ENCODE peak calls at places on chromosomes 6 and 20, in five cellular contexts. I, C, L, N and D are unnamed samples.

GRCh38 chr6:169738204-169738971 is 13.0 kb downstream of the DYNLT2 start:
- DNase-seq in I (no peak), C (no peak), L (no peak), N (no peak), D (peak; percentile 36)

GRCh38 chr6:115796829-115797228 is 263.9 kb downstream of the FRK start:
- DNase-seq in I (no peak), C (no peak), L (no peak), N (no peak), D (no peak)

GRCh38 chr20:3927486-3928291 is 38.5 kb downstream of the PANK2 start:
- DNase-seq in I (no peak), C (peak; percentile 79), L (peak; percentile 60), N (no peak), D (no peak)

GRCh38 chr6:46949662-46950280 is 28.0 kb upstream of the ADGRF5 start:
- DNase-seq in I (peak; percentile 82), C (no peak), L (peak; percentile 78), N (peak; percentile 17), D (peak; percentile 43)

GRCh38 chr6:39191236-39191930 is 37.9 kb downstream of the KCNK5 start:
- DNase-seq in I (no peak), C (no peak), L (no peak), N (no peak), D (no peak)

GRCh38 chr20:22770240-22770800 is 185.9 kb upstream of the FOXA2 start:
- DNase-seq in I (no peak), C (no peak), L (no peak), N (no peak), D (no peak)

GRCh38 chr6:157535354-157536217 is 154.6 kb downstream of the ZDHHC14 start:
- DNase-seq in I (no peak), C (no peak), L (no peak), N (peak; percentile 7), D (no peak)

GRCh38 chr6:4936681-4937041 is 67.2 kb downstream of the RPP40 start:
- DNase-seq in I (no peak), C (no peak), L (no peak), N (peak; percentile 53), D (no peak)

GRCh38 chr6:524803-525202 is 132.1 kb downstream of the HUS1B start:
- DNase-seq in I (no peak), C (no peak), L (no peak), N (no peak), D (no peak)

GRCh38 chr6:87879144-87879861 is 168.3 kb upstream of the SPACA1 start:
- DNase-seq in I (no peak), C (no peak), L (no peak), N (no peak), D (no peak)

DNA sequence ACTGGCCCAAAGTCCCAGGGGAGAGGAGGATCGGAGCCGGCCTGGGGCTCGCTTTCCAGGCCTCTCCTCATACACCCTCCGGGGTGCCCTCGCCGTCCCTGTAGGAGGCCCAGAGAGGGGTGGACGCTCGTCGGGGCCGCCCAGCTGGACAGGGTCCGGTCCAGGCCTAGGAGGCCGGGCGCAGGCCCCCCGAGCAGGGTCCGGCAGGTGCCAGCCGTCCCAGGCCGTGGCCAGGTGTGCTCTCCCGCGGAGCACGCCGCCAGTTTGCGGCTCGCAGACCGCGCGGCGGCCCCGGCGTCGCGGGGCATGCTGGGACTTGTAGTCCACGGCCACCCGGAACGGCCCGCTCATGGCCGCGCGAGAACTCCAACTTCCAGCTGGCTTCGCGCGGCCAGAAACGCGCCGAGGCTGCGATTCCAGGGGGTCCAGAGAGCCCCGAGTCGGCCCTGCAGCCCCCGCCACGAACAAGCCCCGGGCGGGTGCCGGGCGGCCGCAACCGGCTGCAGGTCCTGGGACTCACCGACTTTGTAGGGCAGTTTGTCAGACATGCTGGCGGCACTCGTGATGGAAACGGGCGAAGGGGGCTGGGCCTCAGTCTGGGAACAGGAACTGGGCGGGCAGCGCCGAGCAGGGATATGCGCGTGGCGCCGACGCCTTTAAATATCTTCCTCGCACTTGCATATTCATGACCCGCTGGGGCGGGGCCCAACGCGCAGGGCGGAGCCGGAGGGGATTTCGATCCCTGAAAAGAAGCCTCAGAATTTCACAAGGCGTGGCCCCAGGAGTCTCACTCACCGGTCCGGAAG is at the start of gene AHCY:
- DNase-seq in I (peak; percentile 95), C (peak; percentile 99), L (peak; percentile 99), N (peak; percentile 98), D (peak; percentile 92)
- TF ChIP-seq CTCF in I (no peak), C (no peak), L (no peak), N (no peak), D (no peak)

GRCh38 chr20:10635476-10636208 is 38.2 kb downstream of the JAG1 start:
- DNase-seq in I (no peak), C (no peak), L (no peak), N (no peak), D (no peak)
- H3K27ac ChIP-seq in I (peak overlapping the region; percentile 69), C (no peak overlapping the region), L (no peak overlapping the region), N (peak overlapping the region; percentile 18), D (peak overlapping the region; percentile 61)

DNA sequence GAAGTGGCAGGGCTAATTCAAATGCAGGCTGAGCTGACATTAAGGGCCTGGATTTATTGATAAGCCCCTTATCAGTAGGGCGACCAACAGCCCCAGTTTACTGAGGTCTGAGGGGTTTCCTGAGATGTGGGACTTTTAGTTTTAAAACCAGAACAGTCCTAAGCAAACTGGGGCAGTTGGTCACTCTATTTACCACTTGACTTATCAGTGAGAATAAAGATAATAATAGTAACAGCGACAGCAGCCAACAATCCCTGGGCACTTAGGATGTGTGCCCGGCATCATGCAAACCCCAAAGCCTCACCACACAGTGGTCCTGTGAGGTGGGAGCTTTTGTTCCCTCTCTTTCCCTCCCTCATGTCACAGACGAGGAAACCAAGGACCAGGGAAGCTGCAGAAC is 27.6 kb downstream of the PREX1 start:
- DNase-seq in I (no peak), C (no peak), L (no peak), N (no peak), D (no peak)
- H3K4me1 ChIP-seq in I (no peaks in the 10 kb centered on the region), C (peaks cover 92% of the 10 kb centered on the region), L (peaks cover 53% of the 10 kb centered on the region), N (peaks cover 11% of the 10 kb centered on the region), D (peaks cover 14% of the 10 kb centered on the region)

GRCh38 chr20:15440249-15440820 is 1102.9 kb upstream of the FLRT3 start:
- DNase-seq in I (no peak), C (no peak), L (no peak), N (no peak), D (no peak)
- TF ChIP-seq CTCF in I (no peak), C (no peak), L (no peak), N (no peak), D (no peak)